ENCODE peak calls at places on chromosome 18, in five cellular contexts. F is right cardiac atrium, Z is Karpas-422, A is GM23248, K is MCF 10A. S is an unnamed sample.

GRCh38 chr18:70132999-70133398 is 72.5 kb downstream of the RTTN start:
- DNase-seq in F (no peak), K (peak; percentile 60), Z (no peak), A (peak; percentile 96), S (peak; percentile 94)

GRCh38 chr18:27473359-27473758 is 288.3 kb upstream of the CHST9 start:
- DNase-seq in F (no peak), K (no peak), Z (no peak), A (no peak), S (peak; percentile 94)

GRCh38 chr18:55582325-55582724 is 5.7 kb downstream of the TCF4 start:
- DNase-seq in F (no peak), A (no peak), K (no peak), Z (no peak), S (peak; percentile 35)

GRCh38 chr18:12639990-12640880 is 17.7 kb downstream of the SPIRE1 start:
- DNase-seq in K (peak; percentile 79), Z (no peak), F (no peak), A (peak; percentile 88), S (peak; percentile 76)

GRCh38 chr18:47528343-47528742 is 276.9 kb upstream of the SKOR2 start:
- DNase-seq in F (no peak), Z (no peak), K (no peak), A (no peak), S (no peak)

GRCh38 chr18:44882163-44882881 is 201.6 kb downstream of the SETBP1 start:
- DNase-seq in K (no peak), A (no peak), F (peak; percentile 27), Z (no peak), S (no peak)

GRCh38 chr18:26864658-26865057 is 849 bp downstream of the AQP4 start:
- DNase-seq in K (no peak), A (no peak), F (no peak), Z (no peak), S (no peak)

GRCh38 chr18:78998350-78999055 is 18.9 kb downstream of the SALL3 start:
- DNase-seq in A (no peak), K (no peak), Z (peak; percentile 59), F (no peak), S (no peak)

GRCh38 chr18:75548353-75548752 is 120.8 kb upstream of the SMIM21 start:
- DNase-seq in F (no peak), A (no peak), Z (peak; percentile 82), K (peak; percentile 20), S (peak; percentile 2)

GRCh38 chr18:68721681-68722583 is 7.0 kb upstream of the TMX3 start:
- DNase-seq in F (no peak), A (peak; percentile 56), Z (peak; percentile 44), K (no peak), S (no peak)

GRCh38 chr18:3836483-3836882 is 386.5 kb downstream of the TGIF1 start:
- DNase-seq in A (no peak), K (no peak), Z (no peak), F (no peak), S (no peak)

GRCh38 chr18:78722391-78722790 is 257.2 kb upstream of the SALL3 start:
- DNase-seq in K (no peak), F (no peak), Z (no peak), A (no peak), S (no peak)

GRCh38 chr18:54117853-54118773 is 106.4 kb downstream of the MBD2 start:
- DNase-seq in F (no peak), Z (no peak), K (no peak), A (no peak), S (no peak)

GRCh38 chr18:46939998-46940571 is 22.7 kb downstream of the KATNAL2 start:
- DNase-seq in A (peak; percentile 16), K (no peak), F (no peak), Z (no peak), S (no peak)

GRCh38 chr18:35515460-35516130 is 17.8 kb upstream of the INO80C start:
- DNase-seq in A (peak; percentile 40), F (no peak), Z (no peak), K (no peak), S (no peak)

GRCh38 chr18:10122116-10122515 is 208.3 kb downstream of the VAPA start:
- DNase-seq in Z (no peak), A (peak; percentile 64), F (no peak), K (peak; percentile 53), S (peak; percentile 66)

GRCh38 chr18:10736984-10737383 is 211.2 kb downstream of the NAPG start:
- DNase-seq in A (peak; percentile 3), F (no peak), Z (peak; percentile 43), K (peak; percentile 24), S (no peak)